ENCODE peak calls at places on chromosomes 6 and 20, in six cellular contexts. One of them, this sample, is unnamed.
A peak's percentile ranks its signal among the peaks of the same experiment; 100 is the strongest.

GRCh38 chr20:4234128-4234527 is 218.8 kb upstream of the RNF24 start:
- DNase-seq in GM23338: no peak
- DNase-seq in hepatocyte: no peak
- DNase-seq in GM23248: peak; percentile 81
- DNase-seq in MM.1S: no peak
- DNase-seq in HCT116: no peak
- DNase-seq in this sample: no peak

GRCh38 chr6:41446907-41447545 is 99.2 kb upstream of the FOXP4 start:
- DNase-seq in hepatocyte: no peak
- DNase-seq in GM23248: no peak
- DNase-seq in MM.1S: no peak
- DNase-seq in HCT116: no peak
- DNase-seq in GM23338: no peak
- DNase-seq in this sample: no peak

GRCh38 chr6:168516941-168517741 is 76.2 kb downstream of the SMOC2 start:
- DNase-seq in hepatocyte: no peak
- DNase-seq in GM23248: no peak
- DNase-seq in HCT116: no peak
- DNase-seq in MM.1S: no peak
- DNase-seq in GM23338: no peak
- DNase-seq in this sample: no peak

GRCh38 chr6:14633453-14633852 is 515.9 kb downstream of the CD83 start:
- DNase-seq in HCT116: no peak
- DNase-seq in GM23338: no peak
- DNase-seq in hepatocyte: no peak
- DNase-seq in GM23248: no peak
- DNase-seq in MM.1S: no peak
- DNase-seq in this sample: no peak

GRCh38 chr6:7042056-7042653 is 65.6 kb upstream of the RREB1 start:
- DNase-seq in HCT116: no peak
- DNase-seq in MM.1S: no peak
- DNase-seq in hepatocyte: peak; percentile 52
- DNase-seq in GM23338: no peak
- DNase-seq in GM23248: peak; percentile 15
- DNase-seq in this sample: no peak

GRCh38 chr6:113320653-113321052 is 536.5 kb upstream of the MARCKS start:
- DNase-seq in GM23248: no peak
- DNase-seq in MM.1S: no peak
- DNase-seq in GM23338: peak; percentile 25
- DNase-seq in hepatocyte: no peak
- DNase-seq in HCT116: no peak
- DNase-seq in this sample: no peak

GRCh38 chr20:571754-572331 is 28.3 kb upstream of the CSNK2A1 start:
- DNase-seq in hepatocyte: peak; percentile 53
- DNase-seq in MM.1S: no peak
- DNase-seq in HCT116: no peak
- DNase-seq in GM23338: peak; percentile 75
- DNase-seq in GM23248: peak; percentile 24
- DNase-seq in this sample: no peak

GRCh38 chr20:17508756-17509155 is 22.4 kb downstream of the BFSP1 start:
- DNase-seq in GM23338: no peak
- DNase-seq in HCT116: no peak
- DNase-seq in hepatocyte: no peak
- DNase-seq in GM23248: no peak
- DNase-seq in MM.1S: no peak
- DNase-seq in this sample: no peak

GRCh38 chr6:29763491-29764289 is 40.5 kb downstream of the HLA-F start:
- DNase-seq in hepatocyte: no peak
- DNase-seq in GM23338: no peak
- DNase-seq in MM.1S: no peak
- DNase-seq in HCT116: no peak
- DNase-seq in GM23248: peak; percentile 93
- DNase-seq in this sample: no peak

GRCh38 chr6:87993331-87993730 is 54.3 kb upstream of the SPACA1 start:
- DNase-seq in HCT116: no peak
- DNase-seq in MM.1S: no peak
- DNase-seq in GM23248: no peak
- DNase-seq in hepatocyte: no peak
- DNase-seq in GM23338: no peak
- DNase-seq in this sample: no peak

GRCh38 chr6:168208436-168208835 is 111.1 kb downstream of the DACT2 start:
- DNase-seq in hepatocyte: no peak
- DNase-seq in HCT116: no peak
- DNase-seq in GM23338: no peak
- DNase-seq in GM23248: no peak
- DNase-seq in MM.1S: no peak
- DNase-seq in this sample: no peak

GRCh38 chr6:15399651-15400470 is 154.0 kb downstream of the JARID2 start:
- DNase-seq in hepatocyte: peak; percentile 75
- DNase-seq in GM23248: peak; percentile 78
- DNase-seq in MM.1S: no peak
- DNase-seq in HCT116: no peak
- DNase-seq in GM23338: no peak
- DNase-seq in this sample: no peak

GRCh38 chr6:169415179-169415578 is 161.5 kb upstream of the THBS2 start:
- DNase-seq in hepatocyte: no peak
- DNase-seq in HCT116: no peak
- DNase-seq in MM.1S: no peak
- DNase-seq in GM23248: peak; percentile 28
- DNase-seq in GM23338: peak; percentile 31
- DNase-seq in this sample: no peak

GRCh38 chr6:16334671-16335070 is 96.3 kb downstream of the GMPR start:
- DNase-seq in HCT116: no peak
- DNase-seq in hepatocyte: peak; percentile 63
- DNase-seq in GM23338: no peak
- DNase-seq in GM23248: peak; percentile 97
- DNase-seq in MM.1S: no peak
- DNase-seq in this sample: no peak

GRCh38 chr6:11613858-11614257 is 76.3 kb downstream of the TMEM170B start:
- DNase-seq in hepatocyte: no peak
- DNase-seq in GM23248: peak; percentile 82
- DNase-seq in HCT116: peak; percentile 8
- DNase-seq in MM.1S: no peak
- DNase-seq in GM23338: no peak
- DNase-seq in this sample: no peak

GRCh38 chr6:37127961-37128862 is 41.7 kb upstream of the PIM1 start:
- DNase-seq in HCT116: no peak
- DNase-seq in GM23248: peak; percentile 83
- DNase-seq in MM.1S: no peak
- DNase-seq in GM23338: peak; percentile 59
- DNase-seq in hepatocyte: peak; percentile 79
- DNase-seq in this sample: no peak

GRCh38 chr20:50663095-50663821 is 28.1 kb downstream of the RIPOR3 start:
- DNase-seq in hepatocyte: peak; percentile 84
- DNase-seq in GM23248: no peak
- DNase-seq in MM.1S: peak; percentile 26
- DNase-seq in GM23338: peak; percentile 79
- DNase-seq in HCT116: peak; percentile 36
- DNase-seq in this sample: peak; percentile 52

GRCh38 chr20:63056236-63057132 is 49.7 kb upstream of the BHLHE23 start:
- DNase-seq in hepatocyte: peak; percentile 43
- DNase-seq in GM23338: peak; percentile 83
- DNase-seq in MM.1S: no peak
- DNase-seq in GM23248: peak; percentile 59
- DNase-seq in HCT116: no peak
- DNase-seq in this sample: peak; percentile 20

GRCh38 chr6:26254666-26255176 is 110.3 kb upstream of the BTN3A2 start:
- DNase-seq in GM23338: no peak
- DNase-seq in hepatocyte: no peak
- DNase-seq in MM.1S: no peak
- DNase-seq in HCT116: no peak
- DNase-seq in GM23248: no peak
- DNase-seq in this sample: no peak

GRCh38 chr6:42264852-42265390 is 47.3 kb upstream of the MRPS10 start:
- DNase-seq in GM23248: no peak
- DNase-seq in HCT116: no peak
- DNase-seq in MM.1S: no peak
- DNase-seq in GM23338: no peak
- DNase-seq in hepatocyte: no peak
- DNase-seq in this sample: no peak

GRCh38 chr20:51586005-51586440 is 43.5 kb upstream of the NFATC2 start:
- DNase-seq in GM23248: peak; percentile 95
- DNase-seq in hepatocyte: no peak
- DNase-seq in MM.1S: no peak
- DNase-seq in HCT116: peak; percentile 63
- DNase-seq in GM23338: no peak
- DNase-seq in this sample: no peak

GRCh38 chr6:168040856-168041496 is 38.0 kb downstream of the FRMD1 start:
- DNase-seq in hepatocyte: no peak
- DNase-seq in MM.1S: no peak
- DNase-seq in HCT116: no peak
- DNase-seq in GM23248: no peak
- DNase-seq in GM23338: no peak
- DNase-seq in this sample: no peak

GRCh38 chr20:2814587-2815051 is at the start of gene C20orf141:
- DNase-seq in HCT116: no peak
- DNase-seq in GM23338: no peak
- DNase-seq in MM.1S: no peak
- DNase-seq in GM23248: peak; percentile 99
- DNase-seq in hepatocyte: peak; percentile 77
- DNase-seq in this sample: no peak

GRCh38 chr6:4420160-4420865 is 284.9 kb upstream of the ECI2 start:
- DNase-seq in hepatocyte: no peak
- DNase-seq in MM.1S: no peak
- DNase-seq in HCT116: no peak
- DNase-seq in GM23338: no peak
- DNase-seq in GM23248: no peak
- DNase-seq in this sample: no peak

GRCh38 chr6:146990284-146990683 is 213.9 kb upstream of the STXBP5 start:
- DNase-seq in GM23248: peak; percentile 54
- DNase-seq in GM23338: no peak
- DNase-seq in hepatocyte: no peak
- DNase-seq in MM.1S: no peak
- DNase-seq in HCT116: no peak
- DNase-seq in this sample: no peak

GRCh38 chr20:24747015-24747712 is 201.9 kb upstream of the CST7 start:
- DNase-seq in MM.1S: no peak
- DNase-seq in GM23338: no peak
- DNase-seq in hepatocyte: no peak
- DNase-seq in HCT116: no peak
- DNase-seq in GM23248: no peak
- DNase-seq in this sample: no peak

GRCh38 chr20:24746351-24746685 is 202.8 kb upstream of the CST7 start:
- DNase-seq in GM23338: no peak
- DNase-seq in GM23248: no peak
- DNase-seq in hepatocyte: no peak
- DNase-seq in HCT116: peak; percentile 48
- DNase-seq in MM.1S: no peak
- DNase-seq in this sample: no peak

GRCh38 chr20:24745617-24746350 is 203.3 kb upstream of the CST7 start:
- DNase-seq in HCT116: no peak
- DNase-seq in GM23338: no peak
- DNase-seq in GM23248: no peak
- DNase-seq in MM.1S: no peak
- DNase-seq in hepatocyte: no peak
- DNase-seq in this sample: no peak

GRCh38 chr20:24745206-24745605 is 203.9 kb upstream of the CST7 start:
- DNase-seq in hepatocyte: no peak
- DNase-seq in GM23248: no peak
- DNase-seq in HCT116: no peak
- DNase-seq in GM23338: no peak
- DNase-seq in MM.1S: no peak
- DNase-seq in this sample: no peak

GRCh38 chr20:24747881-24748595 is 201.0 kb upstream of the CST7 start:
- DNase-seq in HCT116: no peak
- DNase-seq in hepatocyte: no peak
- DNase-seq in GM23248: no peak
- DNase-seq in MM.1S: no peak
- DNase-seq in GM23338: no peak
- DNase-seq in this sample: no peak
- H3K9me2 ChIP-seq in HCT116: no peaks in the 10 kb centered on the region
- H3K9me2 ChIP-seq in hepatocyte: no peaks in the 10 kb centered on the region
- H3K9me2 ChIP-seq in GM23248: no peaks in the 10 kb centered on the region
- H3K9me2 ChIP-seq in MM.1S: no peaks in the 10 kb centered on the region
- H3K9me2 ChIP-seq in GM23338: no peaks in the 10 kb centered on the region
- H3K9me2 ChIP-seq in this sample: no peaks in the 10 kb centered on the region

GRCh38 chr6:160462551-160463109 is 114.5 kb downstream of the SLC22A3 start:
- DNase-seq in GM23338: no peak
- DNase-seq in HCT116: no peak
- DNase-seq in hepatocyte: no peak
- DNase-seq in MM.1S: peak; percentile 48
- DNase-seq in GM23248: peak; percentile 81
- DNase-seq in this sample: peak; percentile 2
- TF ChIP-seq EZH2phosphoT487 in GM23338: no peak
- TF ChIP-seq EZH2phosphoT487 in HCT116: no peak
- TF ChIP-seq EZH2phosphoT487 in hepatocyte: no peak
- TF ChIP-seq EZH2phosphoT487 in MM.1S: no peak
- TF ChIP-seq EZH2phosphoT487 in GM23248: no peak
- TF ChIP-seq EZH2phosphoT487 in this sample: no peak

GRCh38 chr6:134721095-134721400 is 228.9 kb downstream of the ALDH8A1 start:
- DNase-seq in GM23248: no peak
- DNase-seq in GM23338: no peak
- DNase-seq in hepatocyte: no peak
- DNase-seq in MM.1S: no peak
- DNase-seq in HCT116: no peak
- DNase-seq in this sample: no peak
- H3K4me1 ChIP-seq in GM23248: peaks cover 25% of the 10 kb centered on the region
- H3K4me1 ChIP-seq in GM23338: no peaks in the 10 kb centered on the region
- H3K4me1 ChIP-seq in hepatocyte: peaks cover 52% of the 10 kb centered on the region
- H3K4me1 ChIP-seq in MM.1S: no peaks in the 10 kb centered on the region
- H3K4me1 ChIP-seq in HCT116: no peaks in the 10 kb centered on the region
- H3K4me1 ChIP-seq in this sample: no peaks in the 10 kb centered on the region

DNA sequence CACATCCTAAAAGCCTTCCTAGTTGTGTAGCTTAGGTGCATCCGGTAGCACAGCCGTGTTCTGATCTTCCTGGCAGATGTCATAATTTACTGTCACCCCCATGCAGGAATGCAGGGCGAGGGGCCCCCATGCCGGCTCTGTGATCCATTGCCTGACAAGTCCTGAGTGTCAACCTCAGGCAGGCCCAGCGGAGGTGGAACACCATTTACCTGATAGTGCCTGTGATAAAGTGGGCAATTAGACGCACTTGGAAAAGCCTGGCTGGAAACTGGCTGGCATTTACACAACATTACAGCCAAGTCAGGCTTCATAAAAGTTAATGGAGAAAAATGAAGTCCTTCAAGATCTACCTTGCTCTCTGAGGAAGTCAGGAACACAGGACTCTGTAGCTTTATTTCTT is 521.4 kb upstream of the JAG1 start:
- DNase-seq in MM.1S: no peak
- DNase-seq in GM23338: no peak
- DNase-seq in HCT116: no peak
- DNase-seq in hepatocyte: peak; percentile 15
- DNase-seq in GM23248: no peak
- DNase-seq in this sample: no peak
- H3K9me2 ChIP-seq in MM.1S: no peaks in the 10 kb centered on the region
- H3K9me2 ChIP-seq in GM23338: no peaks in the 10 kb centered on the region
- H3K9me2 ChIP-seq in HCT116: no peaks in the 10 kb centered on the region
- H3K9me2 ChIP-seq in hepatocyte: no peaks in the 10 kb centered on the region
- H3K9me2 ChIP-seq in GM23248: no peaks in the 10 kb centered on the region
- H3K9me2 ChIP-seq in this sample: no peaks in the 10 kb centered on the region

GRCh38 chr6:90123796-90124195 is 172.8 kb downstream of the BACH2 start:
- DNase-seq in MM.1S: no peak
- DNase-seq in GM23338: no peak
- DNase-seq in GM23248: peak; percentile 42
- DNase-seq in HCT116: no peak
- DNase-seq in hepatocyte: no peak
- DNase-seq in this sample: no peak
- TF ChIP-seq EZH2phosphoT487 in MM.1S: no peak
- TF ChIP-seq EZH2phosphoT487 in GM23338: no peak
- TF ChIP-seq EZH2phosphoT487 in GM23248: no peak
- TF ChIP-seq EZH2phosphoT487 in HCT116: no peak
- TF ChIP-seq EZH2phosphoT487 in hepatocyte: no peak
- TF ChIP-seq EZH2phosphoT487 in this sample: no peak

GRCh38 chr6:45966340-45966739 is 49.3 kb downstream of the CLIC5 start:
- DNase-seq in MM.1S: no peak
- DNase-seq in HCT116: no peak
- DNase-seq in hepatocyte: no peak
- DNase-seq in GM23338: no peak
- DNase-seq in GM23248: no peak
- DNase-seq in this sample: no peak
- H3K4me1 ChIP-seq in MM.1S: peaks cover 28% of the 10 kb centered on the region
- H3K4me1 ChIP-seq in HCT116: no peaks in the 10 kb centered on the region
- H3K4me1 ChIP-seq in hepatocyte: peaks cover 5% of the 10 kb centered on the region
- H3K4me1 ChIP-seq in GM23338: no peaks in the 10 kb centered on the region
- H3K4me1 ChIP-seq in GM23248: peaks cover 21% of the 10 kb centered on the region
- H3K4me1 ChIP-seq in this sample: peaks cover 12% of the 10 kb centered on the region